ENCODE peak calls at places on chromosomes 12 and 14, in seven cellular contexts. B is heart right ventricle, Y is HTR-8/SVneo, P is progenitor cell of endocrine pancreas, A is NCI-H2171 treated with DMSO at 0.1 percent for 48 hours, K is AG04449, Q is PC-9. E is an unnamed sample.

GRCh38 chr12:91958816-91959215 is 186.8 kb downstream of the BTG1 start:
- DNase-seq in B (no peak), Y (peak), P (no peak), A (no peak), K (peak), Q (no peak), E (no peak)

GRCh38 chr12:31369712-31370521 is 44.0 kb upstream of the SINHCAF start:
- DNase-seq in B (no peak), Y (no peak), P (no peak), A (no peak), K (peak), Q (peak), E (no peak)

GRCh38 chr14:77562681-77563080 is 53.8 kb downstream of the SPTLC2 start:
- DNase-seq in B (no peak), Y (no peak), P (no peak), A (no peak), K (peak), Q (no peak), E (no peak)

GRCh38 chr12:10615532-10615931 is 2.1 kb upstream of the MAGOHB start:
- DNase-seq in B (no peak), Y (no peak), P (no peak), A (no peak), K (no peak), Q (no peak), E (no peak)

GRCh38 chr12:13223941-13224340 is 27.4 kb downstream of the EMP1 start:
- DNase-seq in B (no peak), Y (no peak), P (no peak), A (no peak), K (no peak), Q (no peak), E (no peak)

GRCh38 chr12:95179011-95179410 is 38.3 kb downstream of the FGD6 start:
- DNase-seq in B (no peak), Y (no peak), P (no peak), A (no peak), K (no peak), Q (no peak), E (no peak)

GRCh38 chr12:11553871-11554533 is 95.5 kb upstream of the ETV6 start:
- DNase-seq in B (no peak), Y (peak), P (no peak), A (peak), K (no peak), Q (peak), E (peak)

GRCh38 chr12:91316161-91316759 is 133.6 kb upstream of the DCN start:
- DNase-seq in B (no peak), Y (no peak), P (no peak), A (no peak), K (no peak), Q (no peak), E (no peak)

GRCh38 chr12:4956054-4956453 is 46.3 kb downstream of the KCNA1 start:
- DNase-seq in B (no peak), Y (no peak), P (no peak), A (no peak), K (no peak), Q (no peak), E (no peak)

GRCh38 chr14:87156878-87157277 is 836.1 kb downstream of the GALC start:
- DNase-seq in B (no peak), Y (no peak), P (no peak), A (peak), K (no peak), Q (no peak), E (no peak)

GRCh38 chr14:24252289-24253124 is 10.1 kb upstream of the TINF2 start:
- DNase-seq in B (no peak), Y (no peak), P (no peak), A (no peak), K (no peak), Q (no peak), E (no peak)

GRCh38 chr14:22007278-22008097 is 333.9 kb upstream of the OR4E1 start:
- DNase-seq in B (no peak), Y (no peak), P (no peak), A (no peak), K (no peak), Q (no peak), E (no peak)

GRCh38 chr14:93051600-93052546 is 63.9 kb downstream of the ITPK1 start:
- DNase-seq in B (no peak), Y (no peak), P (no peak), A (no peak), K (no peak), Q (no peak), E (no peak)

GRCh38 chr14:23568600-23569310 is 1.2 kb upstream of the AP1G2 start:
- DNase-seq in B (no peak), Y (no peak), P (no peak), A (peak), K (no peak), Q (peak), E (no peak)

GRCh38 chr12:105018001-105018400 is 31.9 kb downstream of the NOPCHAP1 start:
- DNase-seq in B (no peak), Y (no peak), P (no peak), A (no peak), K (no peak), Q (no peak), E (no peak)

GRCh38 chr12:66500841-66501240 is 178.0 kb downstream of the GRIP1 start:
- DNase-seq in B (no peak), Y (no peak), P (no peak), A (no peak), K (no peak), Q (no peak), E (no peak)

GRCh38 chr12:131536337-131536736 is 174.6 kb upstream of the SFSWAP start:
- DNase-seq in B (no peak), Y (no peak), P (no peak), A (no peak), K (no peak), Q (no peak), E (no peak)

GRCh38 chr14:22814945-22815713 is at the start of gene SLC7A7:
- DNase-seq in B (no peak), Y (no peak), P (no peak), A (no peak), K (no peak), Q (no peak), E (no peak)

GRCh38 chr14:101797785-101798342 is 36.4 kb downstream of the PPP2R5C start:
- DNase-seq in B (no peak), Y (no peak), P (no peak), A (no peak), K (no peak), Q (no peak), E (no peak)

GRCh38 chr12:116759783-116760581 is 21.9 kb downstream of the RNFT2 start:
- DNase-seq in B (peak), Y (no peak), P (no peak), A (no peak), K (no peak), Q (no peak), E (peak)

GRCh38 chr12:53940448-53941014 is 1.9 kb downstream of the HOXC13 start:
- DNase-seq in B (no peak), Y (no peak), P (no peak), A (no peak), K (no peak), Q (no peak), E (no peak)

GRCh38 chr12:79560165-79560889 is 130.4 kb downstream of the PAWR start:
- DNase-seq in B (no peak), Y (no peak), P (no peak), A (no peak), K (no peak), Q (no peak), E (no peak)

GRCh38 chr12:615620-616019 is 47.6 kb downstream of the NINJ2 start:
- DNase-seq in B (no peak), Y (no peak), P (no peak), A (no peak), K (no peak), Q (no peak), E (no peak)

GRCh38 chr12:113990548-113991223 is 24.6 kb upstream of the RBM19 start:
- DNase-seq in B (no peak), Y (no peak), P (no peak), A (peak), K (no peak), Q (no peak), E (no peak)

GRCh38 chr12:67148265-67148664 is 120.9 kb upstream of the CAND1 start:
- DNase-seq in B (no peak), Y (no peak), P (no peak), A (no peak), K (no peak), Q (no peak), E (no peak)

GRCh38 chr14:71716371-71716770 is 215.9 kb upstream of the RGS6 start:
- DNase-seq in B (no peak), Y (no peak), P (no peak), A (no peak), K (no peak), Q (no peak), E (no peak)

GRCh38 chr12:102302553-102302952 is 104.9 kb upstream of the PMCH start:
- DNase-seq in B (no peak), Y (no peak), P (no peak), A (no peak), K (no peak), Q (no peak), E (no peak)

GRCh38 chr14:22685467-22685866 is 41.3 kb upstream of the OR6J1 start:
- DNase-seq in B (no peak), Y (no peak), P (no peak), A (no peak), K (no peak), Q (peak), E (no peak)

GRCh38 chr12:121955258-121956040 is 37.1 kb downstream of the CFAP251 start:
- DNase-seq in B (no peak), Y (peak), P (no peak), A (peak), K (no peak), Q (no peak), E (peak)

GRCh38 chr14:95363468-95363954 is 43.8 kb upstream of the CLMN start:
- DNase-seq in B (no peak), Y (no peak), P (no peak), A (no peak), K (no peak), Q (no peak), E (no peak)

GRCh38 chr14:95948608-95949007 is 72.0 kb downstream of the TUNAR start:
- DNase-seq in B (no peak), Y (no peak), P (no peak), A (no peak), K (no peak), Q (no peak), E (no peak)

GRCh38 chr14:37246427-37246829 is 48.7 kb downstream of the MIPOL1 start:
- DNase-seq in B (no peak), Y (peak), P (no peak), A (peak), K (peak), Q (no peak), E (peak)

GRCh38 chr12:108305520-108305919 is 33.6 kb downstream of the CMKLR1 start:
- DNase-seq in B (peak), Y (peak), P (no peak), A (no peak), K (peak), Q (no peak), E (no peak)

GRCh38 chr14:40652089-40652691 is 954.5 kb upstream of the LRFN5 start:
- DNase-seq in B (no peak), Y (no peak), P (no peak), A (no peak), K (no peak), Q (no peak), E (no peak)

GRCh38 chr14:77018785-77019184 is 9.7 kb downstream of the IRF2BPL start:
- DNase-seq in B (no peak), Y (no peak), P (no peak), A (no peak), K (no peak), Q (no peak), E (no peak)

GRCh38 chr12:119156401-119156800 is 22.3 kb upstream of the HSPB8 start:
- DNase-seq in B (peak), Y (no peak), P (no peak), A (no peak), K (no peak), Q (no peak), E (no peak)

GRCh38 chr12:79547735-79548347 is 142.9 kb downstream of the PAWR start:
- DNase-seq in B (no peak), Y (peak), P (no peak), A (peak), K (no peak), Q (peak), E (peak)

GRCh38 chr12:75374971-75375370 is 15.9 kb upstream of the GLIPR1L2 start:
- DNase-seq in B (no peak), Y (no peak), P (no peak), A (no peak), K (no peak), Q (no peak), E (no peak)

GRCh38 chr12:565161-565560 is 98.1 kb downstream of the NINJ2 start:
- DNase-seq in B (no peak), Y (no peak), P (no peak), A (no peak), K (no peak), Q (no peak), E (no peak)

E was measured in HCT116.